ENCODE peak calls at places on chromosomes 1 and 21, in six cellular contexts. One of them, this sample, is unnamed.

GRCh38 chr1:30126839-30127238 is 596.5 kb downstream of the MATN1 start:
- DNase-seq in GM23338: no peak
- DNase-seq in astrocyte of the spinal cord: no peak
- DNase-seq in Karpas-422: no peak
- DNase-seq in GM06990: no peak
- DNase-seq in astrocyte: no peak
- DNase-seq in this sample: no peak

GRCh38 chr1:115705085-115706008 is 63.2 kb downstream of the CASQ2 start:
- DNase-seq in GM23338: no peak
- DNase-seq in astrocyte of the spinal cord: no peak
- DNase-seq in Karpas-422: no peak
- DNase-seq in GM06990: no peak
- DNase-seq in astrocyte: no peak
- DNase-seq in this sample: no peak

GRCh38 chr1:12148160-12148957 is 18.4 kb upstream of the TNFRSF1B start:
- DNase-seq in GM23338: no peak
- DNase-seq in astrocyte of the spinal cord: no peak
- DNase-seq in Karpas-422: no peak
- DNase-seq in GM06990: no peak
- DNase-seq in astrocyte: peak; percentile 20
- DNase-seq in this sample: peak; percentile 36

GRCh38 chr1:110535985-110536384 is 17.0 kb upstream of the KCNA10 start:
- DNase-seq in GM23338: no peak
- DNase-seq in astrocyte of the spinal cord: no peak
- DNase-seq in Karpas-422: no peak
- DNase-seq in GM06990: no peak
- DNase-seq in astrocyte: no peak
- DNase-seq in this sample: no peak

GRCh38 chr1:44801491-44802305 is 1.5 kb downstream of the PLK3 start:
- DNase-seq in GM23338: no peak
- DNase-seq in astrocyte of the spinal cord: no peak
- DNase-seq in Karpas-422: no peak
- DNase-seq in GM06990: no peak
- DNase-seq in astrocyte: no peak
- DNase-seq in this sample: peak; percentile 47

GRCh38 chr21:44379991-44380865 is 26.8 kb downstream of the TRPM2 start:
- DNase-seq in GM23338: peak; percentile 19
- DNase-seq in astrocyte of the spinal cord: no peak
- DNase-seq in Karpas-422: no peak
- DNase-seq in GM06990: no peak
- DNase-seq in astrocyte: no peak
- DNase-seq in this sample: no peak

GRCh38 chr1:52574594-52574993 is 21.7 kb upstream of the TUT4 start:
- DNase-seq in GM23338: no peak
- DNase-seq in astrocyte of the spinal cord: peak; percentile 94
- DNase-seq in Karpas-422: no peak
- DNase-seq in GM06990: no peak
- DNase-seq in astrocyte: peak; percentile 99
- DNase-seq in this sample: peak; percentile 84

GRCh38 chr1:197356723-197357533 is 88.9 kb downstream of the CRB1 start:
- DNase-seq in GM23338: peak; percentile 72
- DNase-seq in astrocyte of the spinal cord: peak; percentile 63
- DNase-seq in Karpas-422: peak; percentile 76
- DNase-seq in GM06990: no peak
- DNase-seq in astrocyte: peak; percentile 33
- DNase-seq in this sample: no peak

GRCh38 chr1:207097871-207098324 is 6.1 kb upstream of the C4BPA start:
- DNase-seq in GM23338: no peak
- DNase-seq in astrocyte of the spinal cord: no peak
- DNase-seq in Karpas-422: no peak
- DNase-seq in GM06990: peak; percentile 31
- DNase-seq in astrocyte: no peak
- DNase-seq in this sample: no peak

GRCh38 chr1:207101720-207102119 is 2.3 kb upstream of the C4BPA start:
- DNase-seq in GM23338: no peak
- DNase-seq in astrocyte of the spinal cord: no peak
- DNase-seq in Karpas-422: no peak
- DNase-seq in GM06990: no peak
- DNase-seq in astrocyte: no peak
- DNase-seq in this sample: no peak

GRCh38 chr1:207103892-207104373 is at the start of gene C4BPA:
- DNase-seq in GM23338: no peak
- DNase-seq in astrocyte of the spinal cord: no peak
- DNase-seq in Karpas-422: no peak
- DNase-seq in GM06990: no peak
- DNase-seq in astrocyte: no peak
- DNase-seq in this sample: no peak

GRCh38 chr1:207102146-207102545 is 1.9 kb upstream of the C4BPA start:
- DNase-seq in GM23338: no peak
- DNase-seq in astrocyte of the spinal cord: no peak
- DNase-seq in Karpas-422: no peak
- DNase-seq in GM06990: no peak
- DNase-seq in astrocyte: no peak
- DNase-seq in this sample: no peak

DNA sequence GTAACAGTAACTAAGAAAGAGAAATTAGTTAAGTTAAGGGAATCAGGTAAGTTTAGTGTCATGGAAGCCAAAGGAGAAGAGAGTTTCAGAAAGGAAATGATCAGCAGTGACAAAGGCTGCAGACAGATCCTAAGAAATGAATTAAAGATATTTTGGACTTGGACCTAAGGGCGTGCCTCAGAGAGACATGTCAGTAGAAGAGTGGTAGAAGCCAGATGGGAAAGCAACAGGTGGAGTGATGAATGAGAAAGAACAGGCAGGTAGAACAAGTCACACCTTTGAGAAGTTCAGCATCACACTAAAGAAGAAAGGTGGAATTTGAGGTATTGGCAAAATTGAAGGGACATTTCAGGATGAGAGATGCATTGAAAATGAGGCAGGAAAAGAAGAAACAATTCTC is 1.4 kb upstream of the C4BPA start:
- DNase-seq in GM23338: no peak
- DNase-seq in astrocyte of the spinal cord: no peak
- DNase-seq in Karpas-422: no peak
- DNase-seq in GM06990: no peak
- DNase-seq in astrocyte: no peak
- DNase-seq in this sample: no peak
- H3K4me3 ChIP-seq in GM23338: no peak overlapping the region
- H3K4me3 ChIP-seq in astrocyte of the spinal cord: no peak overlapping the region
- H3K4me3 ChIP-seq in Karpas-422: no peak overlapping the region
- H3K4me3 ChIP-seq in GM06990: no peak overlapping the region
- H3K4me3 ChIP-seq in astrocyte: no peak overlapping the region
- H3K4me3 ChIP-seq in this sample: no peak overlapping the region

GRCh38 chr1:96313216-96313615 is 408.4 kb upstream of the PTBP2 start:
- DNase-seq in GM23338: no peak
- DNase-seq in astrocyte of the spinal cord: peak; percentile 91
- DNase-seq in Karpas-422: no peak
- DNase-seq in GM06990: no peak
- DNase-seq in astrocyte: peak; percentile 90
- DNase-seq in this sample: peak; percentile 53

GRCh38 chr1:96309783-96310182 is 411.8 kb upstream of the PTBP2 start:
- DNase-seq in GM23338: no peak
- DNase-seq in astrocyte of the spinal cord: peak; percentile 63
- DNase-seq in Karpas-422: no peak
- DNase-seq in GM06990: no peak
- DNase-seq in astrocyte: peak; percentile 66
- DNase-seq in this sample: peak; percentile 79

GRCh38 chr1:96306809-96307208 is 414.8 kb upstream of the PTBP2 start:
- DNase-seq in GM23338: no peak
- DNase-seq in astrocyte of the spinal cord: peak; percentile 45
- DNase-seq in Karpas-422: no peak
- DNase-seq in GM06990: no peak
- DNase-seq in astrocyte: peak; percentile 75
- DNase-seq in this sample: peak; percentile 48

GRCh38 chr1:96308314-96308713 is 413.3 kb upstream of the PTBP2 start:
- DNase-seq in GM23338: no peak
- DNase-seq in astrocyte of the spinal cord: no peak
- DNase-seq in Karpas-422: no peak
- DNase-seq in GM06990: no peak
- DNase-seq in astrocyte: no peak
- DNase-seq in this sample: no peak
- H3K4me3 ChIP-seq in GM23338: no peak overlapping the region
- H3K4me3 ChIP-seq in astrocyte of the spinal cord: no peak overlapping the region
- H3K4me3 ChIP-seq in Karpas-422: no peak overlapping the region
- H3K4me3 ChIP-seq in GM06990: no peak overlapping the region
- H3K4me3 ChIP-seq in astrocyte: no peak overlapping the region
- H3K4me3 ChIP-seq in this sample: no peak overlapping the region

DNA sequence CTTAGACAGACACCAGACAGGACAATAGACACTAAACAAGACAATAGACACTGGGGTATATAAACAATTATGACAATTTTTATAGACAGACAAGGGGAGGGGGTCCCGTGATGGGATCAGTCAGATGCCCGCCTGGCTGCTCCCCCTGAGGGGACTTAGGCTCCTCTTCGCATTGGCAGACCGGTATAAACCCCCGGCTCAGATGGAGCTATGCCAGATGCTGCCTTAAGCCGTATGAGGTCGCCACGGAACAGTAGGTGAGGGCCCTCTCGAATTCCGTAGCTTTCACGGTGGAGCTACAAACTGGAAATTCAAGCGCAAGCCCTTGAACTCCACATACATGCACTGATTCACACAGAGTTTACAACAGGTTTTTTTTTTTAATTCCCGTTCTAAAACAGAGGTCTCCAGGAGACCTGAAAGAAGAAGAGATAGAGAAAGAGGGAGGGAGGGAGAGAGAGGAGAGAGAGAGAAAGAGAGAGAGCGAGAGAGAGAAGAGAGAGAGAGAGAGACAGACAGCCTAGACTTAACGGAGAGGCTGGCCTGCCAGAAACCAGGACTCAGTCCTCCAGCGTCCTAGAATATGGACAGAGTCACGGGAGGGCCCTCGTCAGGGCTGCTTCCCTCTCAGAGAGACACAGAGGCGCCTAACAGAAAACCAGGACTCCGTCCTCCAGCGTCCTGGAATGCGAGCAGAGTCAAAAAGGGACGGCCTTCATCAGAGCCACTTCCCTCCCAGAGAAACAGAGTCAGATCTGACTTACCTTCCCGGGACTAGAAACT is 24.4 kb upstream of the TMEM54 start:
- DNase-seq in GM23338: peak; percentile 71
- DNase-seq in astrocyte of the spinal cord: peak; percentile 22
- DNase-seq in Karpas-422: peak; percentile 39
- DNase-seq in GM06990: no peak
- DNase-seq in astrocyte: no peak
- DNase-seq in this sample: no peak
- H3K4me3 ChIP-seq in GM23338: peak overlapping the region; percentile 73
- H3K4me3 ChIP-seq in astrocyte of the spinal cord: no peak overlapping the region
- H3K4me3 ChIP-seq in Karpas-422: no peak overlapping the region
- H3K4me3 ChIP-seq in GM06990: no peak overlapping the region
- H3K4me3 ChIP-seq in astrocyte: no peak overlapping the region
- H3K4me3 ChIP-seq in this sample: no peak overlapping the region

GRCh38 chr1:23481026-23481597 is 2.9 kb downstream of the ASAP3 start:
- DNase-seq in GM23338: no peak
- DNase-seq in astrocyte of the spinal cord: no peak
- DNase-seq in Karpas-422: peak; percentile 39
- DNase-seq in GM06990: no peak
- DNase-seq in astrocyte: no peak
- DNase-seq in this sample: no peak

GRCh38 chr1:23481904-23482303 is 2.1 kb downstream of the ASAP3 start:
- DNase-seq in GM23338: no peak
- DNase-seq in astrocyte of the spinal cord: no peak
- DNase-seq in Karpas-422: peak; percentile 23
- DNase-seq in GM06990: no peak
- DNase-seq in astrocyte: no peak
- DNase-seq in this sample: no peak

GRCh38 chr1:23483327-23484252 is at the start of gene ASAP3:
- DNase-seq in GM23338: peak; percentile 87
- DNase-seq in astrocyte of the spinal cord: peak; percentile 46
- DNase-seq in Karpas-422: no peak
- DNase-seq in GM06990: no peak
- DNase-seq in astrocyte: peak; percentile 65
- DNase-seq in this sample: peak; percentile 16

GRCh38 chr1:23484253-23485001 is 448 bp upstream of the ASAP3 start:
- DNase-seq in GM23338: peak; percentile 96
- DNase-seq in astrocyte of the spinal cord: peak; percentile 91
- DNase-seq in Karpas-422: peak; percentile 94
- DNase-seq in GM06990: peak; percentile 85
- DNase-seq in astrocyte: peak; percentile 83
- DNase-seq in this sample: peak; percentile 84

DNA sequence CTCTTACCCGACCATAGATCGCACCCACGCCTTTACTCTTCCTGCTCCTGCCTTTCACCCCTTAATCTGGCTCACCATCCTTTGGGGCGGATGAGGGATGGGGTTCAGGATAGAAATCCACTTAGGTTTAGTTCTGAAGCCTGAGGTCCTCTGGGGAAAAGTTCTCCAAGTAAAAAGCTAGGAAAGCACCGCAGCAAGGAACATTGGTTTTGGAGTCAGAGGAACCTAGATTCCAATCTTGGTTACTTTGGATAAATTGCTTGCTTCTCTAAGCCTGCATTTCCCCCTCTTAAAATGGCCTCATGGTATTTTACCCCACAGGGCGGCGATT is 988 bp upstream of the ASAP3 start:
- DNase-seq in GM23338: no peak
- DNase-seq in astrocyte of the spinal cord: no peak
- DNase-seq in Karpas-422: no peak
- DNase-seq in GM06990: no peak
- DNase-seq in astrocyte: no peak
- DNase-seq in this sample: no peak
- H3K4me3 ChIP-seq in GM23338: peak overlapping the region; percentile 83
- H3K4me3 ChIP-seq in astrocyte of the spinal cord: no peak overlapping the region
- H3K4me3 ChIP-seq in Karpas-422: peak overlapping the region; percentile 64
- H3K4me3 ChIP-seq in GM06990: no peak overlapping the region
- H3K4me3 ChIP-seq in astrocyte: peak overlapping the region; percentile 41
- H3K4me3 ChIP-seq in this sample: peak overlapping the region; percentile 77